ENCODE peak calls at places on chromosomes 12 and 14, in eight cellular contexts. N, J, W, A, R, X, I and Q are unnamed samples.

GRCh38 chr12:68850390-68850789 is 42.4 kb downstream of the MDM2 start:
- DNase-seq in R (no peak), I (no peak), W (no peak), A (no peak), J (no peak), X (no peak), N (no peak), Q (no peak)

GRCh38 chr12:122951979-122952892 is 14.0 kb downstream of the ABCB9 start:
- DNase-seq in J (peak), R (peak), A (peak), N (peak), X (peak), I (peak), W (peak), Q (peak)

GRCh38 chr12:12008931-12009611 is 61.7 kb upstream of the BCL2L14 start:
- DNase-seq in A (peak), X (peak), W (peak), N (peak), I (no peak), J (no peak), R (peak), Q (no peak)

GRCh38 chr14:24312736-24313507 is 1.6 kb downstream of the LTB4R start:
- DNase-seq in A (peak), W (no peak), J (no peak), R (no peak), X (peak), I (no peak), N (peak), Q (no peak)

GRCh38 chr14:59483360-59483759 is 848 bp downstream of the L3HYPDH start:
- DNase-seq in I (no peak), N (no peak), X (peak), W (no peak), A (peak), R (no peak), J (no peak), Q (no peak)

GRCh38 chr14:106083082-106083481 is 556.7 kb downstream of the TMEM121 start:
- DNase-seq in W (no peak), I (no peak), J (no peak), N (no peak), R (no peak), A (no peak), X (peak), Q (no peak)

GRCh38 chr12:52539024-52539820 is 13.7 kb downstream of the KRT71 start:
- DNase-seq in J (no peak), W (no peak), R (no peak), N (no peak), X (peak), A (peak), I (no peak), Q (no peak)

GRCh38 chr12:2177003-2177402 is 124.2 kb downstream of the CACNA1C start:
- DNase-seq in X (no peak), N (no peak), W (no peak), I (no peak), A (no peak), R (no peak), J (no peak), Q (no peak)

GRCh38 chr14:55332654-55333570 is 61.7 kb downstream of the FBXO34 start:
- DNase-seq in W (no peak), X (peak), R (no peak), I (no peak), A (no peak), J (no peak), N (no peak), Q (no peak)

GRCh38 chr14:50892255-50892654 is 20.4 kb downstream of the ABHD12B start:
- DNase-seq in N (no peak), X (no peak), W (peak), A (no peak), R (no peak), J (no peak), I (no peak), Q (no peak)

GRCh38 chr12:8065991-8066594 is at the start of gene C3AR1:
- DNase-seq in X (peak), W (no peak), A (peak), N (no peak), R (no peak), J (no peak), I (no peak), Q (peak)

GRCh38 chr14:99055816-99056215 is 216.2 kb downstream of the BCL11B start:
- DNase-seq in W (no peak), N (no peak), A (no peak), J (no peak), R (no peak), X (no peak), I (no peak), Q (no peak)

GRCh38 chr12:45216297-45216982 is 545 bp downstream of the ANO6 start:
- DNase-seq in A (peak), R (peak), N (peak), X (peak), I (peak), J (no peak), W (peak), Q (peak)

GRCh38 chr14:21084988-21085853 is 13.2 kb downstream of the ZNF219 start:
- DNase-seq in X (peak), A (peak), I (no peak), J (no peak), N (no peak), R (peak), W (no peak), Q (no peak)

GRCh38 chr12:62653740-62654139 is 187.1 kb downstream of the MON2 start:
- DNase-seq in J (no peak), W (peak), X (no peak), R (no peak), I (no peak), A (no peak), N (no peak), Q (no peak)

GRCh38 chr12:119050663-119051062 is 69.3 kb downstream of the SRRM4 start:
- DNase-seq in X (no peak), J (no peak), W (no peak), R (no peak), N (no peak), A (no peak), I (no peak), Q (no peak)

GRCh38 chr12:3809357-3810015 is 56.6 kb upstream of the CRACR2A start:
- DNase-seq in I (no peak), W (no peak), N (no peak), R (no peak), A (no peak), X (no peak), J (no peak), Q (no peak)

GRCh38 chr12:100375023-100375737 is 18.3 kb downstream of the SLC17A8 start:
- DNase-seq in R (peak), J (no peak), X (peak), W (peak), A (peak), N (peak), I (no peak), Q (no peak)

GRCh38 chr14:56805992-56806737 is 4.1 kb downstream of the OTX2 start:
- DNase-seq in I (no peak), A (no peak), N (no peak), R (no peak), W (peak), J (no peak), X (no peak), Q (no peak)

GRCh38 chr12:27498761-27499160 is 25.2 kb upstream of the PPFIBP1 start:
- DNase-seq in N (no peak), X (no peak), I (no peak), J (no peak), R (no peak), A (no peak), W (no peak), Q (no peak)

GRCh38 chr14:51573607-51574006 is 78.1 kb upstream of the FRMD6 start:
- DNase-seq in R (no peak), X (no peak), J (no peak), I (no peak), W (no peak), A (no peak), N (no peak), Q (no peak)

GRCh38 chr12:47838286-47838931 is 18.7 kb upstream of the HDAC7 start:
- DNase-seq in J (no peak), W (peak), X (peak), R (no peak), I (peak), A (peak), N (no peak), Q (peak)

GRCh38 chr14:24363401-24363800 is 4.6 kb upstream of the NFATC4 start:
- DNase-seq in I (no peak), R (no peak), N (no peak), W (no peak), J (no peak), X (no peak), A (no peak), Q (no peak)

GRCh38 chr14:20657216-20658211 is 16.0 kb upstream of the OR6S1 start:
- DNase-seq in R (no peak), W (peak), A (no peak), N (no peak), X (peak), I (no peak), J (no peak), Q (no peak)

GRCh38 chr12:119645535-119646059 is 22.3 kb upstream of the PRKAB1 start:
- DNase-seq in R (no peak), X (no peak), W (no peak), J (no peak), A (no peak), N (no peak), I (no peak), Q (no peak)

GRCh38 chr14:75518625-75519024 is 3.6 kb upstream of the BATF start:
- DNase-seq in R (no peak), W (peak), J (no peak), A (peak), N (no peak), X (no peak), I (no peak), Q (peak)